ENCODE peak calls at places on chromosomes 1 and 21, in five cellular contexts. L is AG09309; A is IMR-90; E is tibial artery; H is CD8-positive, alpha-beta T cell. T is an unnamed sample.

GRCh38 chr1:222950892-222951291 is 136.1 kb downstream of the DISP1 start:
- DNase-seq in E (no peak), A (no peak), L (no peak), H (no peak), T (no peak)

GRCh38 chr21:46188226-46189212 is 4.3 kb upstream of the SPATC1L start:
- DNase-seq in A (peak; percentile 58), E (peak; percentile 64), L (no peak), H (no peak), T (no peak)

GRCh38 chr1:181079382-181079781 is 9.1 kb upstream of the IER5 start:
- DNase-seq in E (no peak), A (peak; percentile 74), L (no peak), H (no peak), T (no peak)

GRCh38 chr1:157785241-157785640 is 8.3 kb upstream of the FCRL2 start:
- DNase-seq in A (no peak), L (no peak), E (no peak), H (no peak), T (no peak)

GRCh38 chr1:95924684-95925083 is 690.7 kb downstream of the RWDD3 start:
- DNase-seq in L (no peak), H (no peak), A (no peak), E (no peak), T (no peak)

GRCh38 chr1:50368179-50369007 is 54.9 kb downstream of the DMRTA2 start:
- DNase-seq in E (no peak), L (no peak), H (no peak), A (peak; percentile 6), T (no peak)

GRCh38 chr1:238060046-238060445 is 169.3 kb upstream of the ZP4 start:
- DNase-seq in E (no peak), L (no peak), A (no peak), H (no peak), T (no peak)

GRCh38 chr1:36884029-36884701 is 150.2 kb downstream of the GRIK3 start:
- DNase-seq in L (no peak), A (no peak), H (no peak), E (peak; percentile 20), T (peak; percentile 8)

GRCh38 chr1:85274969-85275453 is 1.4 kb downstream of the BCL10 start:
- DNase-seq in A (peak; percentile 92), E (no peak), L (no peak), H (no peak), T (no peak)

GRCh38 chr1:93907718-93908117 is 1.5 kb downstream of the GCLM start:
- DNase-seq in L (peak; percentile 16), A (peak; percentile 54), E (no peak), H (no peak), T (no peak)

GRCh38 chr1:150564051-150564991 is 15.1 kb downstream of the MCL1 start:
- DNase-seq in E (peak; percentile 88), H (peak; percentile 51), L (no peak), A (no peak), T (no peak)

GRCh38 chr21:16841917-16842316 is 670.9 kb upstream of the CXADR start:
- DNase-seq in H (no peak), L (no peak), E (no peak), A (no peak), T (no peak)

GRCh38 chr1:234619071-234619480 is 9.1 kb upstream of the IRF2BP2 start:
- DNase-seq in H (no peak), A (peak; percentile 61), E (no peak), L (no peak), T (no peak)
- TF ChIP-seq CTCF in H (no peak), A (no peak), E (no peak), L (no peak), T (no peak)

DNA sequence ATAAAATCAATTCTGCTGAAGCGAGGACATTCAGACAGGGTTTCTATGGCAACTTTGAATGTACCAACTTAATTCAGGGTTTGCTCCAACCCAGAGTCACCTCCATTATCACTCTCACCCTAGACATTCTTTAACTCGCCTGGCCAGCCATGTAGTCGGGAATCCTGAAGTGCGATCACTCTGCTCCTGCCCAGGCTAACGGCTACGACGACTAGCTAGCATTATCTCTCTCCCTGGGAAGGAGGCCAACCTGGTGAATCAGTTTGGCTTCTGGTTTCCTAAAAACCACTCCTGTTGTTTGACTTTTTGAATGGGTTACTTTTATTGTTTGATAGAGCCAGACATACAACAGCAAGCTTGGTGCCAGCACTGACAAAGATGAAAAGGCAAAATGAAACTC is 38.9 kb upstream of the ZBTB18 start:
- DNase-seq in E (no peak), L (no peak), A (peak; percentile 78), H (no peak), T (no peak)
- H3K4me3 ChIP-seq in E (no peak overlapping the region), L (no peak overlapping the region), A (no peak overlapping the region), H (no peak overlapping the region), T (no peak overlapping the region)

GRCh38 chr1:45713711-45714110 is 25.7 kb downstream of the TMEM69 start:
- DNase-seq in A (no peak), H (no peak), L (no peak), E (no peak), T (no peak)
- TF ChIP-seq CTCF in A (no peak), H (no peak), L (no peak), E (no peak), T (no peak)

DNA sequence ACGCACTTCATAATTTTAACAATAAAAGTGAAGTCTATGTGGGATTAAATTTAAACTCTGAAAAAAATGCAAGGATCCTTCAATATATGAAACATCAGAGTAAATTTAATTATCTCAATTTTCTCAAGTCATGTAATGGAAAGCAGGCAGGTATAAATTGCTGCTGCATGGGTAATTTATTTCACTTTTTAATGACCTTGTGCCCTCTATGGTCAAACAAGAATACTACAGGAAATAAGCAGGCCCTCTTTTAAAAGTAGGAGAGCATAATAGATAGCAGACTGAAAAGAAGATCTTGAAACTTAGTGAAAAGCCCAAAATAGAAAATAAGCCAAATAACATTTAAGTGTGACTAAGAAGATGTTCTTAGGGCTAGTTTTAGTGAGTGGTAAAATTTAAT is 22.9 kb downstream of the BCAS2 start:
- DNase-seq in E (no peak), A (no peak), L (no peak), H (no peak), T (no peak)
- H3K4me3 ChIP-seq in E (no peak overlapping the region), A (no peak overlapping the region), L (no peak overlapping the region), H (no peak overlapping the region), T (no peak overlapping the region)

DNA sequence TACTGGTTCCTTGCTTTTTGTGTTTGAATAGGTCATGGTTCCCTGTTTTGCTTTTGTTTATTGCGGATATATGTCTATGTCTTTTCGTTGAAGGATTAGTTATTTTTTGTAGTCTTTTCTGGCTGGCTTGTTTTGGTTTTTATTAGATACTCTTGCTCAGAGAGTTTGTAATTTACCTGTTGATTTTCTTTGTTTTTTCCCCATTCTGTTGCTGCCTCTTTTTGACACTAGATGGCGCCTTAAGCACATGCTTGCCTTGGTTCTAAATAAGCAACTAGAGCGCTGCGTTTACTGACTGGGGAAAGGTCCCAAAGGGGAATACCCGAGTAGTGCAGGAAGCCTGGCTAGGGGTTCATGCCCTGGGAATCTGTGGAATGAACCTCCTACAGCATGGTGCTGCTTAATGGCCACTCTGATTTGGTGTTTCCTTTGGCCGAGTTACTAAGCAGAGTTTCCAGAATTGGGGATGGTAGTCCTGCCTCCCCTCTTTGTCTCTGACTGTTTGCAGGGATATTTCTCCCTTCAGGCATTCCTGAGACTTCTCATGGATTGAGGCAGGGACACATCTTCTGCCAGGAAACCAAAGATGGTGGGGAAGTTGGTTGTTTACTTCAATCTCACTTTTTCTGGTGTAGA is 143.2 kb downstream of the PTPRU start:
- DNase-seq in L (no peak), E (no peak), A (peak; percentile 38), H (no peak), T (no peak)
- TF ChIP-seq CTCF in L (peak; percentile 63), E (no peak), A (peak; percentile 62), H (no peak), T (peak; percentile 63)

GRCh38 chr1:40384887-40385286 is 11.4 kb downstream of the SMAP2 start:
- DNase-seq in E (no peak), H (no peak), A (no peak), L (no peak), T (no peak)

GRCh38 chr1:40384413-40384762 is 10.9 kb downstream of the SMAP2 start:
- DNase-seq in L (no peak), A (no peak), H (no peak), E (no peak), T (no peak)

GRCh38 chr1:40386311-40386778 is 12.8 kb downstream of the SMAP2 start:
- DNase-seq in L (no peak), A (no peak), E (no peak), H (no peak), T (no peak)

GRCh38 chr1:40385437-40386310 is 12.1 kb downstream of the SMAP2 start:
- DNase-seq in A (no peak), E (no peak), H (peak; percentile 59), L (no peak), T (peak; percentile 88)

GRCh38 chr1:40386796-40387195 is 13.3 kb downstream of the SMAP2 start:
- DNase-seq in A (no peak), L (no peak), H (no peak), E (no peak), T (no peak)
- H3K4me3 ChIP-seq in A (no peak overlapping the region), L (no peak overlapping the region), H (peak overlapping the region; percentile 45), E (no peak overlapping the region), T (peak overlapping the region; percentile 38)

GRCh38 chr1:29849038-29849750 is 612.9 kb downstream of the PTPRU start:
- DNase-seq in E (peak; percentile 51), L (no peak), H (peak; percentile 54), A (peak; percentile 17), T (peak; percentile 7)
- TF ChIP-seq CTCF in E (peak; percentile 23), L (peak; percentile 63), H (peak; percentile 26), A (peak; percentile 50), T (peak; percentile 52)

GRCh38 chr1:156522443-156522970 is 21.9 kb upstream of the MEF2D start:
- DNase-seq in A (no peak), L (no peak), H (no peak), E (no peak), T (no peak)
- H3K4me3 ChIP-seq in A (no peak overlapping the region), L (no peak overlapping the region), H (no peak overlapping the region), E (no peak overlapping the region), T (no peak overlapping the region)

DNA sequence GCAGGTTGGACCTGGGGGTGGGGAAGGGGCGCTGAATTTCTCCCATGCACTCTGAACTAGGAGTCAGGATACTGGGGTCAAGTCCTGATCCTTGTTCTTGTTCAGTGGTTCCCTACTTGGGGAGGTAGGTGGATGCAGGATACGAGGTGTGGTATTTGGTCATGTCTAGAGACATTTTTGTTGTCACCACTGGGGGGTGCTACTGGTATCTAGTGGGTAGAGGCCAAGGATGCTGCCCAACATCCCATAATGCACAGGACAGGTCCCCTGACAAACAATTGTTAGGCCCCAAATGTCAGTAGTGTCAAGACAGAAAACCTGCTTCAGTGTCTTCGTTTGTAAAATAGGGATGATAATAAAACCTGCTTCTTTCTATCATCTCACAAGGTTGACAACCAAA is 259.0 kb upstream of the FOXD3 start:
- DNase-seq in E (no peak), A (no peak), H (no peak), L (no peak), T (no peak)
- TF ChIP-seq CTCF in E (no peak), A (no peak), H (no peak), L (no peak), T (peak; percentile 35)

T was measured in GM12864.